ENCODE peak calls at places on chromosomes 12 and 14, in ten cellular contexts. One of them, this sample, is unnamed.

GRCh38 chr14:23568021-23568599 is 519 bp upstream of the AP1G2 start:
- DNase-seq in AG10803: no peak
- DNase-seq in A549: no peak
- DNase-seq in astrocyte of the cerebellum: no peak
- DNase-seq in cardiac muscle cell: no peak
- DNase-seq in Calu3: no peak
- DNase-seq in tibial artery: no peak
- DNase-seq in choroid plexus epithelial cell: no peak
- DNase-seq in CD8-positive, alpha-beta T cell: no peak
- DNase-seq in cardiac fibroblast: no peak
- DNase-seq in this sample: no peak

GRCh38 chr12:107684990-107685359 is 624 bp upstream of the PWP1 start:
- DNase-seq in AG10803: peak; percentile 11
- DNase-seq in A549: peak; percentile 43
- DNase-seq in astrocyte of the cerebellum: no peak
- DNase-seq in cardiac muscle cell: peak; percentile 46
- DNase-seq in Calu3: peak; percentile 22
- DNase-seq in tibial artery: no peak
- DNase-seq in choroid plexus epithelial cell: peak; percentile 68
- DNase-seq in CD8-positive, alpha-beta T cell: no peak
- DNase-seq in cardiac fibroblast: peak; percentile 35
- DNase-seq in this sample: no peak

GRCh38 chr14:88380405-88380804 is 5.1 kb upstream of the SPATA7 start:
- DNase-seq in AG10803: peak; percentile 6
- DNase-seq in A549: peak; percentile 12
- DNase-seq in astrocyte of the cerebellum: peak; percentile 11
- DNase-seq in cardiac muscle cell: peak; percentile 47
- DNase-seq in Calu3: no peak
- DNase-seq in tibial artery: no peak
- DNase-seq in choroid plexus epithelial cell: peak; percentile 52
- DNase-seq in CD8-positive, alpha-beta T cell: no peak
- DNase-seq in cardiac fibroblast: peak; percentile 40
- DNase-seq in this sample: peak; percentile 13

GRCh38 chr14:64364907-64365306 is 23.2 kb upstream of the MTHFD1 start:
- DNase-seq in AG10803: peak; percentile 22
- DNase-seq in A549: no peak
- DNase-seq in astrocyte of the cerebellum: no peak
- DNase-seq in cardiac muscle cell: peak; percentile 47
- DNase-seq in Calu3: no peak
- DNase-seq in tibial artery: no peak
- DNase-seq in choroid plexus epithelial cell: peak; percentile 32
- DNase-seq in CD8-positive, alpha-beta T cell: no peak
- DNase-seq in cardiac fibroblast: peak; percentile 26
- DNase-seq in this sample: no peak

GRCh38 chr14:44988694-44989093 is 26.7 kb downstream of the TOGARAM1 start:
- DNase-seq in AG10803: no peak
- DNase-seq in A549: no peak
- DNase-seq in astrocyte of the cerebellum: no peak
- DNase-seq in cardiac muscle cell: peak; percentile 13
- DNase-seq in Calu3: no peak
- DNase-seq in tibial artery: no peak
- DNase-seq in choroid plexus epithelial cell: no peak
- DNase-seq in CD8-positive, alpha-beta T cell: no peak
- DNase-seq in cardiac fibroblast: no peak
- DNase-seq in this sample: no peak

GRCh38 chr12:54213084-54213483 is 24.3 kb upstream of the SMUG1 start:
- DNase-seq in AG10803: no peak
- DNase-seq in A549: no peak
- DNase-seq in astrocyte of the cerebellum: no peak
- DNase-seq in cardiac muscle cell: no peak
- DNase-seq in Calu3: no peak
- DNase-seq in tibial artery: no peak
- DNase-seq in choroid plexus epithelial cell: no peak
- DNase-seq in CD8-positive, alpha-beta T cell: no peak
- DNase-seq in cardiac fibroblast: no peak
- DNase-seq in this sample: no peak

GRCh38 chr14:104116544-104117340 is 21.6 kb upstream of the KIF26A start:
- DNase-seq in AG10803: no peak
- DNase-seq in A549: no peak
- DNase-seq in astrocyte of the cerebellum: no peak
- DNase-seq in cardiac muscle cell: no peak
- DNase-seq in Calu3: peak; percentile 79
- DNase-seq in tibial artery: no peak
- DNase-seq in choroid plexus epithelial cell: no peak
- DNase-seq in CD8-positive, alpha-beta T cell: no peak
- DNase-seq in cardiac fibroblast: no peak
- DNase-seq in this sample: no peak

GRCh38 chr14:63375772-63376171 is 57.0 kb upstream of the GPHB5 start:
- DNase-seq in AG10803: peak; percentile 21
- DNase-seq in A549: no peak
- DNase-seq in astrocyte of the cerebellum: peak; percentile 6
- DNase-seq in cardiac muscle cell: peak; percentile 4
- DNase-seq in Calu3: no peak
- DNase-seq in tibial artery: no peak
- DNase-seq in choroid plexus epithelial cell: peak; percentile 48
- DNase-seq in CD8-positive, alpha-beta T cell: no peak
- DNase-seq in cardiac fibroblast: no peak
- DNase-seq in this sample: no peak

GRCh38 chr14:74571901-74572828 is 39.9 kb downstream of the LTBP2 start:
- DNase-seq in AG10803: peak; percentile 100
- DNase-seq in A549: peak; percentile 74
- DNase-seq in astrocyte of the cerebellum: peak; percentile 95
- DNase-seq in cardiac muscle cell: peak; percentile 98
- DNase-seq in Calu3: peak; percentile 43
- DNase-seq in tibial artery: peak; percentile 54
- DNase-seq in choroid plexus epithelial cell: peak; percentile 99
- DNase-seq in CD8-positive, alpha-beta T cell: no peak
- DNase-seq in cardiac fibroblast: peak; percentile 97
- DNase-seq in this sample: no peak

GRCh38 chr12:110563702-110564470 is 19.2 kb downstream of the PPTC7 start:
- DNase-seq in AG10803: peak; percentile 69
- DNase-seq in A549: no peak
- DNase-seq in astrocyte of the cerebellum: no peak
- DNase-seq in cardiac muscle cell: peak; percentile 55
- DNase-seq in Calu3: no peak
- DNase-seq in tibial artery: no peak
- DNase-seq in choroid plexus epithelial cell: peak; percentile 88
- DNase-seq in CD8-positive, alpha-beta T cell: no peak
- DNase-seq in cardiac fibroblast: peak; percentile 72
- DNase-seq in this sample: no peak

GRCh38 chr14:23579311-23579630 is 681 bp upstream of the JPH4 start:
- DNase-seq in AG10803: no peak
- DNase-seq in A549: no peak
- DNase-seq in astrocyte of the cerebellum: no peak
- DNase-seq in cardiac muscle cell: no peak
- DNase-seq in Calu3: no peak
- DNase-seq in tibial artery: no peak
- DNase-seq in choroid plexus epithelial cell: no peak
- DNase-seq in CD8-positive, alpha-beta T cell: no peak
- DNase-seq in cardiac fibroblast: no peak
- DNase-seq in this sample: no peak

GRCh38 chr14:56787530-56787929 is 22.7 kb downstream of the OTX2 start:
- DNase-seq in AG10803: no peak
- DNase-seq in A549: no peak
- DNase-seq in astrocyte of the cerebellum: no peak
- DNase-seq in cardiac muscle cell: no peak
- DNase-seq in Calu3: no peak
- DNase-seq in tibial artery: no peak
- DNase-seq in choroid plexus epithelial cell: no peak
- DNase-seq in CD8-positive, alpha-beta T cell: no peak
- DNase-seq in cardiac fibroblast: no peak
- DNase-seq in this sample: no peak

GRCh38 chr14:36663404-36664321 is 2.0 kb downstream of the PAX9 start:
- DNase-seq in AG10803: peak; percentile 51
- DNase-seq in A549: no peak
- DNase-seq in astrocyte of the cerebellum: no peak
- DNase-seq in cardiac muscle cell: no peak
- DNase-seq in Calu3: no peak
- DNase-seq in tibial artery: no peak
- DNase-seq in choroid plexus epithelial cell: peak; percentile 14
- DNase-seq in CD8-positive, alpha-beta T cell: no peak
- DNase-seq in cardiac fibroblast: no peak
- DNase-seq in this sample: peak; percentile 12
- TF ChIP-seq CTCF in AG10803: no peak
- TF ChIP-seq CTCF in A549: no peak
- TF ChIP-seq CTCF in astrocyte of the cerebellum: no peak
- TF ChIP-seq CTCF in cardiac muscle cell: no peak
- TF ChIP-seq CTCF in Calu3: no peak
- TF ChIP-seq CTCF in tibial artery: no peak
- TF ChIP-seq CTCF in choroid plexus epithelial cell: no peak
- TF ChIP-seq CTCF in CD8-positive, alpha-beta T cell: no peak
- TF ChIP-seq CTCF in cardiac fibroblast: no peak
- TF ChIP-seq CTCF in this sample: no peak

GRCh38 chr14:100105357-100106169 is 40.3 kb downstream of the EVL start:
- DNase-seq in AG10803: no peak
- DNase-seq in A549: no peak
- DNase-seq in astrocyte of the cerebellum: no peak
- DNase-seq in cardiac muscle cell: no peak
- DNase-seq in Calu3: no peak
- DNase-seq in tibial artery: peak; percentile 50
- DNase-seq in choroid plexus epithelial cell: no peak
- DNase-seq in CD8-positive, alpha-beta T cell: no peak
- DNase-seq in cardiac fibroblast: no peak
- DNase-seq in this sample: no peak

GRCh38 chr14:100106260-100106659 is 41.0 kb downstream of the EVL start:
- DNase-seq in AG10803: no peak
- DNase-seq in A549: no peak
- DNase-seq in astrocyte of the cerebellum: no peak
- DNase-seq in cardiac muscle cell: no peak
- DNase-seq in Calu3: no peak
- DNase-seq in tibial artery: peak; percentile 17
- DNase-seq in choroid plexus epithelial cell: no peak
- DNase-seq in CD8-positive, alpha-beta T cell: no peak
- DNase-seq in cardiac fibroblast: no peak
- DNase-seq in this sample: no peak

GRCh38 chr14:100103261-100104005 is 38.2 kb downstream of the EVL start:
- DNase-seq in AG10803: peak; percentile 26
- DNase-seq in A549: no peak
- DNase-seq in astrocyte of the cerebellum: no peak
- DNase-seq in cardiac muscle cell: peak; percentile 82
- DNase-seq in Calu3: no peak
- DNase-seq in tibial artery: peak; percentile 22
- DNase-seq in choroid plexus epithelial cell: peak; percentile 57
- DNase-seq in CD8-positive, alpha-beta T cell: no peak
- DNase-seq in cardiac fibroblast: peak; percentile 83
- DNase-seq in this sample: no peak

GRCh38 chr14:100104006-100104352 is 38.8 kb downstream of the EVL start:
- DNase-seq in AG10803: no peak
- DNase-seq in A549: no peak
- DNase-seq in astrocyte of the cerebellum: no peak
- DNase-seq in cardiac muscle cell: no peak
- DNase-seq in Calu3: no peak
- DNase-seq in tibial artery: peak; percentile 18
- DNase-seq in choroid plexus epithelial cell: no peak
- DNase-seq in CD8-positive, alpha-beta T cell: no peak
- DNase-seq in cardiac fibroblast: no peak
- DNase-seq in this sample: no peak

DNA sequence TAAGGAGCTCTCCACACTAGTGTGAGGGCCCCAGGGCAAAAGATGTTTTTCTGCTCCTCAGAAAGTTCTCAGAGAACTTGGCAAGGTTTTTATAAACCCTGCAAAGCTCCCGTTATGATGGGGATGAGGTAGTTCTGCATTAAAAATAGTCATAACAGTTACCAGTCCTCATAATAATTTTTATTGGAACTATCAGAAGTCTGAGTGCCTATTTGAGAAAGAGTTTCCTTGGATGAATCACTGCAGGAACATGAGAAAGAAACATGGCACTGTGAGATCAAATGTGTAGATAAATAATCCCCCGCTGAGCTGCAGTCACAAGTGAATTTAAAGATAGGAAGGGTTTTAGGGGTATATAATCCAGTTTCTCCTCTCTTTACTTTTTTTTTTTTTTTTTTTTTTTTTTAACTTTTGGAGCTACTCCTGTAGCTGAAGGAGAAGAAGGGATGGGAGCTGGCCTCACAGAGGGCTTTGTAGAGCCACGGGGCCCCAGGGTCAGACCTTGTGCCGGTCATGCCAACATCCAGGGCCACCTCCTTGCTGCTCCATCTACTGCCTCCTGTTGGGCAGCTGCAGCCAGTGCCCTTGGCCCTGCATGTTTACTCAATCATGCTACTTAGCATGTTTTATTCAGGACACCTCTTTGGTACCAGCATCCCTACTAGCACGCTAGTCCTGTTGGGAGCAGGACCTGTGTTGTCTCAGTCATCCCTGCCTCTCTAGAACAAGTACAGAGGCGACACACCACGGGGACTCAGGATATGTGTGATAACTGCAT is 39.5 kb downstream of the EVL start:
- DNase-seq in AG10803: no peak
- DNase-seq in A549: no peak
- DNase-seq in astrocyte of the cerebellum: peak; percentile 13
- DNase-seq in cardiac muscle cell: peak; percentile 20
- DNase-seq in Calu3: no peak
- DNase-seq in tibial artery: peak; percentile 14
- DNase-seq in choroid plexus epithelial cell: peak; percentile 79
- DNase-seq in CD8-positive, alpha-beta T cell: no peak
- DNase-seq in cardiac fibroblast: no peak
- DNase-seq in this sample: no peak
- TF ChIP-seq CTCF in AG10803: no peak
- TF ChIP-seq CTCF in A549: no peak
- TF ChIP-seq CTCF in astrocyte of the cerebellum: no peak
- TF ChIP-seq CTCF in cardiac muscle cell: no peak
- TF ChIP-seq CTCF in Calu3: no peak
- TF ChIP-seq CTCF in tibial artery: no peak
- TF ChIP-seq CTCF in choroid plexus epithelial cell: peak; percentile 31
- TF ChIP-seq CTCF in CD8-positive, alpha-beta T cell: no peak
- TF ChIP-seq CTCF in cardiac fibroblast: no peak
- TF ChIP-seq CTCF in this sample: peak; percentile 11

GRCh38 chr12:92065018-92065499 is 80.6 kb downstream of the BTG1 start:
- DNase-seq in AG10803: peak; percentile 48
- DNase-seq in A549: peak; percentile 34
- DNase-seq in astrocyte of the cerebellum: no peak
- DNase-seq in cardiac muscle cell: no peak
- DNase-seq in Calu3: peak; percentile 60
- DNase-seq in tibial artery: no peak
- DNase-seq in choroid plexus epithelial cell: peak; percentile 54
- DNase-seq in CD8-positive, alpha-beta T cell: no peak
- DNase-seq in cardiac fibroblast: no peak
- DNase-seq in this sample: no peak
- TF ChIP-seq CTCF in AG10803: no peak
- TF ChIP-seq CTCF in A549: no peak
- TF ChIP-seq CTCF in astrocyte of the cerebellum: no peak
- TF ChIP-seq CTCF in cardiac muscle cell: no peak
- TF ChIP-seq CTCF in Calu3: no peak
- TF ChIP-seq CTCF in tibial artery: no peak
- TF ChIP-seq CTCF in choroid plexus epithelial cell: no peak
- TF ChIP-seq CTCF in CD8-positive, alpha-beta T cell: no peak
- TF ChIP-seq CTCF in cardiac fibroblast: no peak
- TF ChIP-seq CTCF in this sample: no peak

DNA sequence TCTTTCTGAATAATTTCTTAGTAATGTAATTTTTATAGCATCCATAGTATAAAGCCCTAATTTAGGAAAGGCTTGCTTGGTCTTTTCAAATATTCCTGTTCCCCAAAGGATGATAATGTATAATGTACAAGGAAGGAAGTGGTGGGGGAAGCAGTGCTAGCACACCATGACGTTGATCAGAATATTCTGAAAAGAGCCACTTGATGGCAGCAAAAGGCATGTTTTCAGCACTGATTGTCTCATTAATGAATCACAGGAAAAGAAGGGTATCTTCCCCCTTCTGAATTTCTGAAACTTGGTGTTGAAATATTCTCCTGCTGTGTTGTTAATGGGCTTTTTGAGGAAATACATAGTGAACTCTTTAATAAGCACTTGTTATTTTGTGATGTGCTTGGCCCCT is 121.9 kb downstream of the TMEM117 start:
- DNase-seq in AG10803: peak; percentile 69
- DNase-seq in A549: peak; percentile 21
- DNase-seq in astrocyte of the cerebellum: peak; percentile 40
- DNase-seq in cardiac muscle cell: peak; percentile 75
- DNase-seq in Calu3: peak; percentile 25
- DNase-seq in tibial artery: no peak
- DNase-seq in choroid plexus epithelial cell: peak; percentile 72
- DNase-seq in CD8-positive, alpha-beta T cell: no peak
- DNase-seq in cardiac fibroblast: peak; percentile 69
- DNase-seq in this sample: peak; percentile 47
- TF ChIP-seq CTCF in AG10803: peak; percentile 68
- TF ChIP-seq CTCF in A549: peak; percentile 59
- TF ChIP-seq CTCF in astrocyte of the cerebellum: peak; percentile 50
- TF ChIP-seq CTCF in cardiac muscle cell: peak; percentile 54
- TF ChIP-seq CTCF in Calu3: peak; percentile 28
- TF ChIP-seq CTCF in tibial artery: peak; percentile 20
- TF ChIP-seq CTCF in choroid plexus epithelial cell: peak; percentile 61
- TF ChIP-seq CTCF in CD8-positive, alpha-beta T cell: no peak
- TF ChIP-seq CTCF in cardiac fibroblast: peak; percentile 43
- TF ChIP-seq CTCF in this sample: peak; percentile 55